ENCODE peak calls at places on chromosomes 11 and 22, in five cellular contexts. U is astrocyte, Z is fibroblast of lung, E is HCT116, I is endodermal cell. A is an unnamed sample. For H3K4me1, the result is how much of the 10 kb centered on the place peaks cover.

GRCh38 chr11:87425391-87425790 is 387.7 kb downstream of the TMEM135 start:
- DNase-seq in U (no peak), Z (no peak), E (no peak), I (no peak), A (peak)

GRCh38 chr22:38706101-38706884 is 549 bp downstream of the GTPBP1 start:
- DNase-seq in U (no peak), Z (peak), E (no peak), I (peak), A (peak)

GRCh38 chr11:72792437-72793021 is 1.3 kb downstream of the STARD10 start:
- DNase-seq in U (no peak), Z (no peak), E (no peak), I (no peak), A (no peak)

GRCh38 chr11:100925935-100926334 is 203.7 kb downstream of the PGR start:
- DNase-seq in U (peak), Z (peak), E (peak), I (no peak), A (peak)

GRCh38 chr11:71246559-71246958 is 5.8 kb downstream of the SHANK2 start:
- DNase-seq in U (no peak), Z (no peak), E (no peak), I (peak), A (no peak)

GRCh38 chr11:33696411-33696810 is 4.2 kb downstream of the C11orf91 start:
- DNase-seq in U (no peak), Z (no peak), E (no peak), I (no peak), A (no peak)

GRCh38 chr11:35142481-35143207 is 3.7 kb downstream of the CD44 start:
- DNase-seq in U (peak), Z (peak), E (no peak), I (peak), A (peak)

GRCh38 chr22:33018232-33018864 is 39.8 kb downstream of the SYN3 start:
- DNase-seq in U (no peak), Z (peak), E (peak), I (peak), A (peak)

GRCh38 chr22:31829505-31829904 is 75.7 kb downstream of the DEPDC5 start:
- DNase-seq in U (peak), Z (peak), E (peak), I (no peak), A (peak)

GRCh38 chr11:75320046-75320618 is 31.3 kb downstream of the ARRB1 start:
- DNase-seq in U (no peak), Z (no peak), E (no peak), I (peak), A (no peak)
- H3K4me1 ChIP-seq in U (under half), Z (under half), E (under half), I (under half), A (under half)

GRCh38 chr11:47353978-47354774 is 1.7 kb upstream of the MYBPC3 start:
- DNase-seq in U (no peak), Z (no peak), E (no peak), I (peak), A (no peak)

GRCh38 chr11:47356129-47356997 is 3.9 kb upstream of the MYBPC3 start:
- DNase-seq in U (no peak), Z (no peak), E (no peak), I (no peak), A (no peak)

GRCh38 chr11:47354913-47355282 is 2.4 kb upstream of the MYBPC3 start:
- DNase-seq in U (no peak), Z (peak), E (no peak), I (no peak), A (no peak)

GRCh38 chr11:47356998-47357329 is 4.5 kb upstream of the MYBPC3 start:
- DNase-seq in U (no peak), Z (no peak), E (no peak), I (no peak), A (no peak)

GRCh38 chr11:47355283-47356128 is 3.0 kb upstream of the MYBPC3 start:
- DNase-seq in U (peak), Z (peak), E (peak), I (peak), A (peak)
- H3K4me3 ChIP-seq in U (no peak), Z (peak), E (peak), I (no peak), A (peak)

DNA sequence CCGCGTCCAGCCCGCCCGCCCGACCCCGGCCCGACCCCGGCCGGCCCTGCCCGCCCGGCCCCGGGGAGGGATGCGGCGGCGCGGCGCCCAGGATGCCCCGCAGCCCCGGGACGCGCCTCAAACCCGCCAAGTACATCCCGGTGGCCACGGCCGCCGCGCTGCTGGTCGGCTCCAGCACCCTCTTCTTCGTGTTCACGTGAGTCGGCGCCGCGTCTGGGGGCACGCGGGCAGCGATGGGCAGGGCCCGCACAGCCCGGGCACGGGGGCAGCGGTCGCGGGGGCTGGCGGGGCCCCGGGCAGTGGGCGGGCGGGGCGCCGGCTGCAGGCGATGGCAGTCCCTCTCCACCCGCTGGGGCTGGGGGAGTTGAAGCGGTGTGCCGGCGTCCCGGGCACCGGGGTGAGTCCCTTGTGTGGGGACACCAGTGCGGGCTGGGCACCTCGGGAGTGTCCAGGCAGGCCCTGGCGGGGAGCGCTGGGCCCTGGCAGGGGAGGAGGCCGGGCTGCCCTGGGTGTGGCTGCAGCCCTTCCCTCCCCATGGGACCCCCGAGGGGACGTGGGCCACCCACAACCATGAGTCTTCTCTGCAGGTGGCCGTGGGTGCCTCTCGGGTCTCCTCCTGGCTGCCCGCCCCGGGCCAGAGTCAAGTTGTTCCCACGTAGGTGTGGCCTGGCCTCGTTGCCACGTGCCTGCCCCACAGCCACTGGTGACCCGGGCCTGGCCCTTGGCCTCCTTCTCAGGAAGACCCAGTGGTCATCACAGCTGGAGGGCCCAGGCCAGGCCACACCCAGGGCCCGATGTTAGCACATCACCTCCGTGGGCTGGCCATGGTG is 467 bp downstream of the ZDHHC8 start:
- DNase-seq in U (no peak), Z (no peak), E (no peak), I (no peak), A (peak)
- H3K9ac ChIP-seq in U (peak), Z (peak), E (peak), I (peak), A (peak)

GRCh38 chr22:49920859-49921258 is 2.4 kb downstream of the CRELD2 start:
- DNase-seq in U (no peak), Z (no peak), E (no peak), I (no peak), A (no peak)
- H3K4me1 ChIP-seq in U (under half), Z (under half), E (under half), I (under half), A (under half)